ENCODE peak calls at places on chromosome 1, in five cellular contexts. O is neuronal stem cell; Q is activated T-helper 9 cell treated with anti-CD3 and anti-CD28 coated beads, Interleukin-2, amount 50 U/mL, for 16 hours; F is stimulated activated CD4-positive, alpha-beta T cell treated with anti-CD3 and anti-CD28 coated beads, Interleukin-12 subunit alpha, Interleukin-12 subunit beta, amount 100 ng/mL, for 24 hours; A is coronary artery. N is an unnamed sample.

GRCh38 chr1:213252026-213252425 is 201.0 kb downstream of the RPS6KC1 start:
- DNase-seq in O (no peak), Q (no peak), F (no peak), A (no peak), N (no peak)

GRCh38 chr1:234726359-234726836 is 116.4 kb upstream of the IRF2BP2 start:
- DNase-seq in O (no peak), Q (no peak), F (no peak), A (peak), N (no peak)

GRCh38 chr1:182087951-182088350 is 26.4 kb upstream of the ZNF648 start:
- DNase-seq in O (no peak), Q (no peak), F (no peak), A (no peak), N (no peak)

GRCh38 chr1:2934642-2935081 is 86.6 kb upstream of the ACTRT2 start:
- DNase-seq in O (no peak), Q (no peak), F (no peak), A (no peak), N (no peak)

GRCh38 chr1:2939041-2939552 is 82.2 kb upstream of the ACTRT2 start:
- DNase-seq in O (no peak), Q (no peak), F (no peak), A (no peak), N (no peak)

GRCh38 chr1:228349701-228350171 is 56.9 kb downstream of the TRIM11 start:
- DNase-seq in O (no peak), Q (no peak), F (no peak), A (no peak), N (no peak)

GRCh38 chr1:82423174-82423815 is 622.6 kb downstream of the ADGRL2 start:
- DNase-seq in O (no peak), Q (no peak), F (no peak), A (no peak), N (no peak)

GRCh38 chr1:89527750-89528381 is 3.2 kb downstream of the LRRC8B start:
- DNase-seq in O (no peak), Q (no peak), F (no peak), A (no peak), N (no peak)